ENCODE peak calls at places on chromosome 18, in five cellular contexts. O, D, A, B and Q are unnamed samples.
A peak's percentile ranks its signal among the peaks of the same experiment; 100 is the strongest.

GRCh38 chr18:32772580-32773186 is at the start of gene KLHL14:
- DNase-seq in O (no peak), D (no peak), A (no peak), B (no peak), Q (no peak)

GRCh38 chr18:71471963-71472725 is 1072.0 kb downstream of the CBLN2 start:
- DNase-seq in B (no peak), A (peak; percentile 44), D (no peak), O (no peak), Q (no peak)

GRCh38 chr18:5066380-5066977 is 130.6 kb downstream of the AKAIN1 start:
- DNase-seq in O (no peak), A (peak; percentile 68), D (peak; percentile 20), B (no peak), Q (no peak)

GRCh38 chr18:55024568-55024967 is 65.3 kb upstream of the CCDC68 start:
- DNase-seq in A (no peak), B (no peak), O (no peak), D (no peak), Q (no peak)

GRCh38 chr18:79829136-79829854 is 31.6 kb downstream of the KCNG2 start:
- DNase-seq in D (no peak), B (no peak), O (no peak), A (no peak), Q (no peak)

GRCh38 chr18:61676763-61677434 is 215.9 kb downstream of the RNF152 start:
- DNase-seq in D (no peak), B (peak; percentile 83), A (no peak), O (no peak), Q (no peak)

GRCh38 chr18:3400567-3401296 is 49.2 kb upstream of the TGIF1 start:
- DNase-seq in O (no peak), B (no peak), A (no peak), D (no peak), Q (no peak)

GRCh38 chr18:55320399-55321255 is 267.4 kb downstream of the TCF4 start:
- DNase-seq in B (peak; percentile 48), O (no peak), A (no peak), D (no peak), Q (no peak)

GRCh38 chr18:75129717-75130477 is 79.0 kb downstream of the PTGR3 start:
- DNase-seq in D (no peak), B (no peak), O (peak; percentile 54), A (peak; percentile 17), Q (no peak)

GRCh38 chr18:370753-371615 is 103.1 kb upstream of the THOC1 start:
- DNase-seq in O (no peak), B (no peak), D (no peak), A (no peak), Q (no peak)

GRCh38 chr18:51039138-51040112 is 9.4 kb downstream of the SMAD4 start:
- DNase-seq in A (no peak), D (no peak), B (peak; percentile 46), O (no peak), Q (no peak)

GRCh38 chr18:9066358-9066757 is 36.1 kb upstream of the NDUFV2 start:
- DNase-seq in A (no peak), B (no peak), D (no peak), O (no peak), Q (no peak)

GRCh38 chr18:9475643-9476580 is 599 bp downstream of the RALBP1 start:
- DNase-seq in D (no peak), B (peak; percentile 39), A (no peak), O (no peak), Q (no peak)

GRCh38 chr18:28147674-28148171 is 29.2 kb downstream of the CDH2 start:
- DNase-seq in B (peak; percentile 85), O (no peak), D (peak; percentile 21), A (no peak), Q (no peak)

GRCh38 chr18:44715245-44715644 is 34.6 kb downstream of the SETBP1 start:
- DNase-seq in A (no peak), O (no peak), D (no peak), B (no peak), Q (no peak)

GRCh38 chr18:9695605-9696004 is 12.5 kb upstream of the RAB31 start:
- DNase-seq in D (no peak), B (no peak), A (no peak), O (no peak), Q (no peak)

GRCh38 chr18:77359561-77360314 is 110.1 kb downstream of the GALR1 start:
- DNase-seq in O (no peak), A (no peak), B (no peak), D (no peak), Q (no peak)

GRCh38 chr18:77360315-77361186 is 110.9 kb downstream of the GALR1 start:
- DNase-seq in D (no peak), B (no peak), A (no peak), O (no peak), Q (no peak)

GRCh38 chr18:77365667-77366066 is 116.0 kb downstream of the GALR1 start:
- DNase-seq in D (no peak), O (no peak), B (no peak), A (no peak), Q (no peak)

GRCh38 chr18:77366067-77366724 is 116.5 kb downstream of the GALR1 start:
- DNase-seq in D (no peak), O (no peak), A (no peak), B (no peak), Q (no peak)

GRCh38 chr18:77361382-77361781 is 111.7 kb downstream of the GALR1 start:
- DNase-seq in O (no peak), A (no peak), D (no peak), B (no peak), Q (no peak)
- TF ChIP-seq CTCF in O (no peak), A (no peak), D (no peak), B (no peak), Q (no peak)

GRCh38 chr18:58691256-58691655 is 20.0 kb downstream of the MALT1 start:
- DNase-seq in O (no peak), A (no peak), B (no peak), D (no peak), Q (no peak)
- H3K4me1 ChIP-seq in O (peaks cover 82% of the 10 kb centered on the region), A (no peaks in the 10 kb centered on the region), B (no peaks in the 10 kb centered on the region), D (no peaks in the 10 kb centered on the region), Q (no peaks in the 10 kb centered on the region)

GRCh38 chr18:59325965-59326364 is 7.5 kb upstream of the CPLX4 start:
- DNase-seq in O (no peak), A (no peak), D (no peak), B (no peak), Q (no peak)
- TF ChIP-seq POLR2A in O (no peak), A (no peak), D (no peak), B (no peak), Q (no peak)

DNA sequence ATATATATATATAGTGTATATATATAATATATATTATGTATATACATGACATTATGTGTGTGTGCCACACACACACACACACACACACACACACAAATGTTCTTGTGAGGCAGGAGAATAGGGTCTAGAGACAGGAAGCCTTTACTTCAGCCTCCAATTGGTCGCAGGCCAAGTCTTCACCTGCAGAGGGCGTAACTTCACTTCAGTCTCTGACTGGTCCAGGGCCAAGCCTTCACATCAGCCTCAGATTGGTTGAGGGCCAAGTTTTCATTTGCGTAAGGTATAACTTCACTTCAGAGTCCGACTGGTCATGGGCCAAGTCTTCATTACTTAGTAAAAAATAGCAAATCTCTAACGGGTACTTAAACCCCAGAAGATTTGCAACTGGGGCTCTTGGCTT is 13.2 kb upstream of the SS18 start:
- DNase-seq in O (no peak), D (peak; percentile 39), A (peak; percentile 84), B (no peak), Q (no peak)
- TF ChIP-seq CTCF in O (no peak), D (no peak), A (peak; percentile 85), B (no peak), Q (no peak)